ENCODE peak calls at places on chromosomes 1 and 21, in six cellular contexts. One of them, this sample, is unnamed.
A peak's percentile ranks its signal among the peaks of the same experiment; 100 is the strongest.

GRCh38 chr21:44869860-44870747 is 3.4 kb downstream of the PTTG1IP start:
- DNase-seq in psoas muscle: peak; percentile 63
- DNase-seq in astrocyte: peak; percentile 96
- DNase-seq in heart right ventricle: peak; percentile 57
- DNase-seq in Panc1: no peak
- DNase-seq in SK-N-SH: no peak
- DNase-seq in this sample: peak; percentile 69

GRCh38 chr1:176803042-176803441 is 340.1 kb downstream of the PAPPA2 start:
- DNase-seq in psoas muscle: no peak
- DNase-seq in astrocyte: no peak
- DNase-seq in heart right ventricle: no peak
- DNase-seq in Panc1: no peak
- DNase-seq in SK-N-SH: no peak
- DNase-seq in this sample: no peak

GRCh38 chr1:147771216-147772125 is 11.1 kb upstream of the GJA5 start:
- DNase-seq in psoas muscle: peak; percentile 32
- DNase-seq in astrocyte: no peak
- DNase-seq in heart right ventricle: peak; percentile 79
- DNase-seq in Panc1: no peak
- DNase-seq in SK-N-SH: no peak
- DNase-seq in this sample: no peak

GRCh38 chr1:40690919-40691537 is 476 bp upstream of the NFYC start:
- DNase-seq in psoas muscle: no peak
- DNase-seq in astrocyte: no peak
- DNase-seq in heart right ventricle: no peak
- DNase-seq in Panc1: no peak
- DNase-seq in SK-N-SH: no peak
- DNase-seq in this sample: no peak

GRCh38 chr21:46634966-46635323 is 529 bp upstream of the PRMT2 start:
- DNase-seq in psoas muscle: no peak
- DNase-seq in astrocyte: peak; percentile 83
- DNase-seq in heart right ventricle: peak; percentile 74
- DNase-seq in Panc1: no peak
- DNase-seq in SK-N-SH: peak; percentile 80
- DNase-seq in this sample: peak; percentile 47

GRCh38 chr1:209875510-209875909 is 47.7 kb downstream of the UTP25 start:
- DNase-seq in psoas muscle: no peak
- DNase-seq in astrocyte: peak; percentile 59
- DNase-seq in heart right ventricle: no peak
- DNase-seq in Panc1: no peak
- DNase-seq in SK-N-SH: no peak
- DNase-seq in this sample: no peak

GRCh38 chr1:215581896-215582295 is 14.8 kb downstream of the KCTD3 start:
- DNase-seq in psoas muscle: no peak
- DNase-seq in astrocyte: no peak
- DNase-seq in heart right ventricle: no peak
- DNase-seq in Panc1: no peak
- DNase-seq in SK-N-SH: no peak
- DNase-seq in this sample: no peak

GRCh38 chr1:162992945-162993344 is 76.2 kb upstream of the RGS4 start:
- DNase-seq in psoas muscle: no peak
- DNase-seq in astrocyte: no peak
- DNase-seq in heart right ventricle: no peak
- DNase-seq in Panc1: no peak
- DNase-seq in SK-N-SH: no peak
- DNase-seq in this sample: no peak

GRCh38 chr1:67126111-67126746 is 8.5 kb downstream of the C1orf141 start:
- DNase-seq in psoas muscle: no peak
- DNase-seq in astrocyte: no peak
- DNase-seq in heart right ventricle: no peak
- DNase-seq in Panc1: no peak
- DNase-seq in SK-N-SH: no peak
- DNase-seq in this sample: peak; percentile 66

GRCh38 chr1:152237093-152237492 is 13.1 kb upstream of the HRNR start:
- DNase-seq in psoas muscle: no peak
- DNase-seq in astrocyte: no peak
- DNase-seq in heart right ventricle: no peak
- DNase-seq in Panc1: no peak
- DNase-seq in SK-N-SH: no peak
- DNase-seq in this sample: no peak

GRCh38 chr1:17265162-17265561 is 16.3 kb downstream of the PADI3 start:
- DNase-seq in psoas muscle: no peak
- DNase-seq in astrocyte: no peak
- DNase-seq in heart right ventricle: no peak
- DNase-seq in Panc1: no peak
- DNase-seq in SK-N-SH: no peak
- DNase-seq in this sample: peak; percentile 63

GRCh38 chr1:61588736-61589381 is 136.1 kb downstream of the TM2D1 start:
- DNase-seq in psoas muscle: peak; percentile 28
- DNase-seq in astrocyte: peak; percentile 4
- DNase-seq in heart right ventricle: peak; percentile 52
- DNase-seq in Panc1: peak; percentile 50
- DNase-seq in SK-N-SH: peak; percentile 78
- DNase-seq in this sample: peak; percentile 63

GRCh38 chr1:224541901-224542610 is 74.1 kb upstream of the CNIH3 start:
- DNase-seq in psoas muscle: no peak
- DNase-seq in astrocyte: peak; percentile 84
- DNase-seq in heart right ventricle: no peak
- DNase-seq in Panc1: no peak
- DNase-seq in SK-N-SH: no peak
- DNase-seq in this sample: peak; percentile 50

GRCh38 chr1:153728305-153729066 is 636 bp downstream of the INTS3 start:
- DNase-seq in psoas muscle: peak; percentile 63
- DNase-seq in astrocyte: peak; percentile 39
- DNase-seq in heart right ventricle: peak; percentile 51
- DNase-seq in Panc1: no peak
- DNase-seq in SK-N-SH: peak; percentile 55
- DNase-seq in this sample: no peak

GRCh38 chr1:212139526-212140137 is 104.1 kb downstream of the DTL start:
- DNase-seq in psoas muscle: no peak
- DNase-seq in astrocyte: no peak
- DNase-seq in heart right ventricle: no peak
- DNase-seq in Panc1: no peak
- DNase-seq in SK-N-SH: no peak
- DNase-seq in this sample: no peak

GRCh38 chr1:167439301-167439988 is 78.9 kb downstream of the CD247 start:
- DNase-seq in psoas muscle: no peak
- DNase-seq in astrocyte: peak; percentile 23
- DNase-seq in heart right ventricle: no peak
- DNase-seq in Panc1: no peak
- DNase-seq in SK-N-SH: peak; percentile 86
- DNase-seq in this sample: no peak

GRCh38 chr1:164477336-164477735 is 81.6 kb upstream of the PBX1 start:
- DNase-seq in psoas muscle: no peak
- DNase-seq in astrocyte: no peak
- DNase-seq in heart right ventricle: no peak
- DNase-seq in Panc1: no peak
- DNase-seq in SK-N-SH: no peak
- DNase-seq in this sample: no peak

GRCh38 chr1:157142245-157142644 is 4.0 kb upstream of the ETV3 start:
- DNase-seq in psoas muscle: no peak
- DNase-seq in astrocyte: no peak
- DNase-seq in heart right ventricle: no peak
- DNase-seq in Panc1: no peak
- DNase-seq in SK-N-SH: no peak
- DNase-seq in this sample: no peak

GRCh38 chr1:18288609-18289219 is 181.1 kb downstream of the IGSF21 start:
- DNase-seq in psoas muscle: no peak
- DNase-seq in astrocyte: no peak
- DNase-seq in heart right ventricle: no peak
- DNase-seq in Panc1: no peak
- DNase-seq in SK-N-SH: peak; percentile 77
- DNase-seq in this sample: no peak

GRCh38 chr1:168320805-168321577 is 40.3 kb downstream of the TBX19 start:
- DNase-seq in psoas muscle: no peak
- DNase-seq in astrocyte: peak; percentile 85
- DNase-seq in heart right ventricle: peak; percentile 5
- DNase-seq in Panc1: no peak
- DNase-seq in SK-N-SH: no peak
- DNase-seq in this sample: peak; percentile 84

GRCh38 chr1:156656779-156657160 is 14.9 kb downstream of the BCAN start:
- DNase-seq in psoas muscle: peak; percentile 40
- DNase-seq in astrocyte: no peak
- DNase-seq in heart right ventricle: no peak
- DNase-seq in Panc1: no peak
- DNase-seq in SK-N-SH: peak; percentile 84
- DNase-seq in this sample: no peak

GRCh38 chr1:3548895-3549294 is 62.4 kb downstream of the MEGF6 start:
- DNase-seq in psoas muscle: no peak
- DNase-seq in astrocyte: no peak
- DNase-seq in heart right ventricle: no peak
- DNase-seq in Panc1: no peak
- DNase-seq in SK-N-SH: no peak
- DNase-seq in this sample: no peak

GRCh38 chr1:24952413-24952841 is 22.4 kb upstream of the RUNX3 start:
- DNase-seq in psoas muscle: no peak
- DNase-seq in astrocyte: no peak
- DNase-seq in heart right ventricle: no peak
- DNase-seq in Panc1: no peak
- DNase-seq in SK-N-SH: no peak
- DNase-seq in this sample: peak; percentile 72

GRCh38 chr1:24949331-24949881 is 19.3 kb upstream of the RUNX3 start:
- DNase-seq in psoas muscle: no peak
- DNase-seq in astrocyte: peak; percentile 93
- DNase-seq in heart right ventricle: no peak
- DNase-seq in Panc1: no peak
- DNase-seq in SK-N-SH: no peak
- DNase-seq in this sample: peak; percentile 33

GRCh38 chr1:24954022-24954421 is 23.9 kb upstream of the RUNX3 start:
- DNase-seq in psoas muscle: no peak
- DNase-seq in astrocyte: no peak
- DNase-seq in heart right ventricle: no peak
- DNase-seq in Panc1: no peak
- DNase-seq in SK-N-SH: no peak
- DNase-seq in this sample: no peak

GRCh38 chr1:24951337-24951736 is 21.3 kb upstream of the RUNX3 start:
- DNase-seq in psoas muscle: no peak
- DNase-seq in astrocyte: no peak
- DNase-seq in heart right ventricle: no peak
- DNase-seq in Panc1: no peak
- DNase-seq in SK-N-SH: no peak
- DNase-seq in this sample: no peak

DNA sequence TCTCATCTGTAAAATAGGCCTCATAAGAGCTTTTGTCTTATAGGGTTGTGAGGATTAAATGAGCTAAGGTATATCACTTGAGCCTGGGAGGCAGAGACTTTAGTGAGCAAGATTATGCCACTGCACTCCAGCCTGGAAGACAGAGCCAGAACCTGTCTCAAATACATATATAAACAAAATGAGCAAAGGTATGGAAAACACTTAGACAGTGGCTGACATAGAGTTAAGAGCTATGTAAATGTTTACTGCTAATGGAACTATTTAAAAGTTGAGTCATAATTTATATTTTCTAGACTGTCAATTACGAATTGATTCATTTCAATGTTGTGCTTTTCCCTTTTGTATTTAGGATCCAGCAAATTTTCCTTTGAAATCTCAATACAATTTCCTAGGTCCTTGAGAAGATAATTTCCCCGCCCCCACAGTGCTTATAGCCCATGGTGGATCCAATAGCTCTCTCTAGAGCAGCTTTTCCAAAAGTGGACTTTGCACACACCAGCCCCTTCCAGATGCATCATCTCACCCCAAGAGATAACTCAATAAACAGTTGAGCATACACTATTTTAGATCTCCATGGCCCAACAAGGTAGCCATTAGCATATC is 21.8 kb upstream of the RUNX3 start:
- DNase-seq in psoas muscle: no peak
- DNase-seq in astrocyte: no peak
- DNase-seq in heart right ventricle: no peak
- DNase-seq in Panc1: no peak
- DNase-seq in SK-N-SH: no peak
- DNase-seq in this sample: no peak
- H3K4me1 ChIP-seq in psoas muscle: no peaks in the 10 kb centered on the region
- H3K4me1 ChIP-seq in astrocyte: peaks cover 42% of the 10 kb centered on the region
- H3K4me1 ChIP-seq in heart right ventricle: no peaks in the 10 kb centered on the region
- H3K4me1 ChIP-seq in Panc1: no peaks in the 10 kb centered on the region
- H3K4me1 ChIP-seq in SK-N-SH: no peaks in the 10 kb centered on the region
- H3K4me1 ChIP-seq in this sample: peaks cover 31% of the 10 kb centered on the region

DNA sequence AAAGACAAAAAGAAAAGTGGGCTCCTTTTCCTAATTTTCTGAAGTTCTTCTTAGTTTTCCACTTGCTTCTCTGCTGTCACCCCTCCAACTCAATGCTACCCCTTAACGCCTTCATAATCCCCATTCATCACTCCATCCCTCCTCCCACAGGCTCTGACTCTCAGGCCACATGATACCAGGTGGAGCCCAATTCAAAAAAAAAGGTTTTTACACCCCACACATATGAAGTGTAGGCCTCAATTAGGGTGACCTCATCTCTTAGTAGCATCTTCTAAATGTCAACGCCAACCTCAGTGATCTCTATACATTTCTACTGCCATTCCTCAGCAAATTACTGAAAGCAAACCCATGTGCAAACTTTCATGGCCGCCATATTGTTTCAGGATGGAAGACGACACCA is 6.4 kb downstream of the SSBP3 start:
- DNase-seq in psoas muscle: no peak
- DNase-seq in astrocyte: no peak
- DNase-seq in heart right ventricle: no peak
- DNase-seq in Panc1: no peak
- DNase-seq in SK-N-SH: no peak
- DNase-seq in this sample: no peak
- H3K4me1 ChIP-seq in psoas muscle: peaks cover 86% of the 10 kb centered on the region
- H3K4me1 ChIP-seq in astrocyte: peaks cover 20% of the 10 kb centered on the region
- H3K4me1 ChIP-seq in heart right ventricle: peaks cover 81% of the 10 kb centered on the region
- H3K4me1 ChIP-seq in Panc1: peaks cover 17% of the 10 kb centered on the region
- H3K4me1 ChIP-seq in SK-N-SH: peaks cover 11% of the 10 kb centered on the region
- H3K4me1 ChIP-seq in this sample: peaks cover 15% of the 10 kb centered on the region

GRCh38 chr1:245183429-245183828 is 28.6 kb downstream of the KIF26B start:
- DNase-seq in psoas muscle: no peak
- DNase-seq in astrocyte: no peak
- DNase-seq in heart right ventricle: no peak
- DNase-seq in Panc1: no peak
- DNase-seq in SK-N-SH: no peak
- DNase-seq in this sample: no peak
- H3K4me1 ChIP-seq in psoas muscle: no peaks in the 10 kb centered on the region
- H3K4me1 ChIP-seq in astrocyte: no peaks in the 10 kb centered on the region
- H3K4me1 ChIP-seq in heart right ventricle: peaks cover 4% of the 10 kb centered on the region
- H3K4me1 ChIP-seq in Panc1: no peaks in the 10 kb centered on the region
- H3K4me1 ChIP-seq in SK-N-SH: no peaks in the 10 kb centered on the region
- H3K4me1 ChIP-seq in this sample: no peaks in the 10 kb centered on the region

GRCh38 chr1:9366298-9366697 is 73.6 kb downstream of the SPSB1 start:
- DNase-seq in psoas muscle: no peak
- DNase-seq in astrocyte: no peak
- DNase-seq in heart right ventricle: no peak
- DNase-seq in Panc1: no peak
- DNase-seq in SK-N-SH: no peak
- DNase-seq in this sample: no peak

GRCh38 chr1:9367806-9368205 is 75.1 kb downstream of the SPSB1 start:
- DNase-seq in psoas muscle: no peak
- DNase-seq in astrocyte: no peak
- DNase-seq in heart right ventricle: no peak
- DNase-seq in Panc1: no peak
- DNase-seq in SK-N-SH: no peak
- DNase-seq in this sample: no peak

GRCh38 chr1:9369964-9370788 is 77.5 kb downstream of the SPSB1 start:
- DNase-seq in psoas muscle: no peak
- DNase-seq in astrocyte: no peak
- DNase-seq in heart right ventricle: no peak
- DNase-seq in Panc1: no peak
- DNase-seq in SK-N-SH: no peak
- DNase-seq in this sample: peak; percentile 45

GRCh38 chr1:9368356-9368755 is 75.7 kb downstream of the SPSB1 start:
- DNase-seq in psoas muscle: no peak
- DNase-seq in astrocyte: no peak
- DNase-seq in heart right ventricle: no peak
- DNase-seq in Panc1: no peak
- DNase-seq in SK-N-SH: no peak
- DNase-seq in this sample: no peak

GRCh38 chr1:9366943-9367780 is 74.5 kb downstream of the SPSB1 start:
- DNase-seq in psoas muscle: no peak
- DNase-seq in astrocyte: no peak
- DNase-seq in heart right ventricle: no peak
- DNase-seq in Panc1: no peak
- DNase-seq in SK-N-SH: no peak
- DNase-seq in this sample: no peak
- H3K4me1 ChIP-seq in psoas muscle: peaks cover 32% of the 10 kb centered on the region
- H3K4me1 ChIP-seq in astrocyte: peaks cover 11% of the 10 kb centered on the region
- H3K4me1 ChIP-seq in heart right ventricle: peaks cover 23% of the 10 kb centered on the region
- H3K4me1 ChIP-seq in Panc1: peaks cover 24% of the 10 kb centered on the region
- H3K4me1 ChIP-seq in SK-N-SH: no peaks in the 10 kb centered on the region
- H3K4me1 ChIP-seq in this sample: peaks cover 11% of the 10 kb centered on the region

This sample was measured in foreskin keratinocyte.